ENCODE peak calls at places on chromosomes 11 and 22, in nine cellular contexts. One of them, this sample, is unnamed.
A peak's percentile ranks its signal among the peaks of the same experiment; 100 is the strongest.

GRCh38 chr11:69915501-69916250 is 96.5 kb upstream of the FGF3 start:
- DNase-seq in midbrain: peak; percentile 3
- DNase-seq in stimulated activated CD4-positive, alpha-beta T cell treated with anti-CD3 and anti-CD28 coated beads, Interleukin-2, amount 100 ng/mL, for 48 hours: peak; percentile 58
- DNase-seq in cardiac muscle cell: peak; percentile 89
- DNase-seq in astrocyte of the spinal cord: peak; percentile 71
- DNase-seq in dermis microvascular lymphatic vessel endothelial cell: peak; percentile 69
- DNase-seq in HTR-8/SVneo: peak; percentile 83
- DNase-seq in RCC 7860: no peak
- DNase-seq in heart right ventricle: peak; percentile 85
- DNase-seq in this sample: no peak

GRCh38 chr11:7514099-7514725 is 413 bp downstream of the PPFIBP2 start:
- DNase-seq in RCC 7860: no peak
- DNase-seq in stimulated activated CD4-positive, alpha-beta T cell treated with anti-CD3 and anti-CD28 coated beads, Interleukin-2, amount 100 ng/mL, for 48 hours: no peak
- DNase-seq in dermis microvascular lymphatic vessel endothelial cell: no peak
- DNase-seq in cardiac muscle cell: peak; percentile 18
- DNase-seq in midbrain: peak; percentile 38
- DNase-seq in astrocyte of the spinal cord: no peak
- DNase-seq in heart right ventricle: no peak
- DNase-seq in HTR-8/SVneo: peak; percentile 11
- DNase-seq in this sample: no peak

GRCh38 chr11:104339383-104339831 is 175.5 kb upstream of the PDGFD start:
- DNase-seq in stimulated activated CD4-positive, alpha-beta T cell treated with anti-CD3 and anti-CD28 coated beads, Interleukin-2, amount 100 ng/mL, for 48 hours: no peak
- DNase-seq in heart right ventricle: no peak
- DNase-seq in RCC 7860: no peak
- DNase-seq in HTR-8/SVneo: no peak
- DNase-seq in midbrain: no peak
- DNase-seq in astrocyte of the spinal cord: no peak
- DNase-seq in cardiac muscle cell: no peak
- DNase-seq in dermis microvascular lymphatic vessel endothelial cell: no peak
- DNase-seq in this sample: no peak

GRCh38 chr11:84408946-84409411 is 1122.8 kb upstream of the CCDC90B start:
- DNase-seq in dermis microvascular lymphatic vessel endothelial cell: no peak
- DNase-seq in heart right ventricle: no peak
- DNase-seq in astrocyte of the spinal cord: peak; percentile 17
- DNase-seq in HTR-8/SVneo: no peak
- DNase-seq in stimulated activated CD4-positive, alpha-beta T cell treated with anti-CD3 and anti-CD28 coated beads, Interleukin-2, amount 100 ng/mL, for 48 hours: no peak
- DNase-seq in midbrain: no peak
- DNase-seq in RCC 7860: no peak
- DNase-seq in cardiac muscle cell: no peak
- DNase-seq in this sample: peak; percentile 32

GRCh38 chr11:36360318-36360717 is 64.2 kb downstream of the PRR5L start:
- DNase-seq in HTR-8/SVneo: no peak
- DNase-seq in midbrain: no peak
- DNase-seq in heart right ventricle: no peak
- DNase-seq in dermis microvascular lymphatic vessel endothelial cell: no peak
- DNase-seq in astrocyte of the spinal cord: no peak
- DNase-seq in cardiac muscle cell: no peak
- DNase-seq in stimulated activated CD4-positive, alpha-beta T cell treated with anti-CD3 and anti-CD28 coated beads, Interleukin-2, amount 100 ng/mL, for 48 hours: no peak
- DNase-seq in RCC 7860: no peak
- DNase-seq in this sample: no peak

GRCh38 chr22:45582955-45583320 is 80.3 kb downstream of the FBLN1 start:
- DNase-seq in heart right ventricle: no peak
- DNase-seq in dermis microvascular lymphatic vessel endothelial cell: no peak
- DNase-seq in astrocyte of the spinal cord: no peak
- DNase-seq in RCC 7860: no peak
- DNase-seq in HTR-8/SVneo: no peak
- DNase-seq in midbrain: no peak
- DNase-seq in cardiac muscle cell: no peak
- DNase-seq in stimulated activated CD4-positive, alpha-beta T cell treated with anti-CD3 and anti-CD28 coated beads, Interleukin-2, amount 100 ng/mL, for 48 hours: no peak
- DNase-seq in this sample: no peak

GRCh38 chr11:95050595-95051202 is 1.5 kb downstream of the KDM4F start:
- DNase-seq in dermis microvascular lymphatic vessel endothelial cell: no peak
- DNase-seq in astrocyte of the spinal cord: no peak
- DNase-seq in RCC 7860: no peak
- DNase-seq in stimulated activated CD4-positive, alpha-beta T cell treated with anti-CD3 and anti-CD28 coated beads, Interleukin-2, amount 100 ng/mL, for 48 hours: no peak
- DNase-seq in heart right ventricle: no peak
- DNase-seq in HTR-8/SVneo: no peak
- DNase-seq in midbrain: no peak
- DNase-seq in cardiac muscle cell: no peak
- DNase-seq in this sample: no peak

GRCh38 chr11:57251491-57252104 is 14.5 kb upstream of the APLNR start:
- DNase-seq in astrocyte of the spinal cord: peak; percentile 16
- DNase-seq in RCC 7860: no peak
- DNase-seq in dermis microvascular lymphatic vessel endothelial cell: peak; percentile 61
- DNase-seq in cardiac muscle cell: peak; percentile 15
- DNase-seq in stimulated activated CD4-positive, alpha-beta T cell treated with anti-CD3 and anti-CD28 coated beads, Interleukin-2, amount 100 ng/mL, for 48 hours: no peak
- DNase-seq in midbrain: no peak
- DNase-seq in HTR-8/SVneo: no peak
- DNase-seq in heart right ventricle: peak; percentile 32
- DNase-seq in this sample: no peak

GRCh38 chr22:27207907-27208306 is 550.5 kb downstream of the MIAT start:
- DNase-seq in RCC 7860: peak; percentile 64
- DNase-seq in heart right ventricle: no peak
- DNase-seq in HTR-8/SVneo: no peak
- DNase-seq in cardiac muscle cell: no peak
- DNase-seq in dermis microvascular lymphatic vessel endothelial cell: peak; percentile 9
- DNase-seq in midbrain: no peak
- DNase-seq in astrocyte of the spinal cord: peak; percentile 82
- DNase-seq in stimulated activated CD4-positive, alpha-beta T cell treated with anti-CD3 and anti-CD28 coated beads, Interleukin-2, amount 100 ng/mL, for 48 hours: no peak
- DNase-seq in this sample: peak; percentile 24

GRCh38 chr22:29151316-29151715 is 54.4 kb upstream of the EMID1 start:
- DNase-seq in dermis microvascular lymphatic vessel endothelial cell: no peak
- DNase-seq in HTR-8/SVneo: no peak
- DNase-seq in midbrain: no peak
- DNase-seq in cardiac muscle cell: no peak
- DNase-seq in RCC 7860: no peak
- DNase-seq in astrocyte of the spinal cord: no peak
- DNase-seq in stimulated activated CD4-positive, alpha-beta T cell treated with anti-CD3 and anti-CD28 coated beads, Interleukin-2, amount 100 ng/mL, for 48 hours: no peak
- DNase-seq in heart right ventricle: no peak
- DNase-seq in this sample: no peak

GRCh38 chr11:24155792-24156191 is 341.1 kb upstream of the LUZP2 start:
- DNase-seq in astrocyte of the spinal cord: no peak
- DNase-seq in midbrain: no peak
- DNase-seq in heart right ventricle: no peak
- DNase-seq in HTR-8/SVneo: no peak
- DNase-seq in dermis microvascular lymphatic vessel endothelial cell: no peak
- DNase-seq in stimulated activated CD4-positive, alpha-beta T cell treated with anti-CD3 and anti-CD28 coated beads, Interleukin-2, amount 100 ng/mL, for 48 hours: no peak
- DNase-seq in RCC 7860: no peak
- DNase-seq in cardiac muscle cell: no peak
- DNase-seq in this sample: no peak

GRCh38 chr11:44006882-44007495 is 40.8 kb upstream of the ACCSL start:
- DNase-seq in dermis microvascular lymphatic vessel endothelial cell: no peak
- DNase-seq in RCC 7860: no peak
- DNase-seq in HTR-8/SVneo: no peak
- DNase-seq in stimulated activated CD4-positive, alpha-beta T cell treated with anti-CD3 and anti-CD28 coated beads, Interleukin-2, amount 100 ng/mL, for 48 hours: no peak
- DNase-seq in midbrain: no peak
- DNase-seq in cardiac muscle cell: peak; percentile 49
- DNase-seq in astrocyte of the spinal cord: no peak
- DNase-seq in heart right ventricle: no peak
- DNase-seq in this sample: no peak

GRCh38 chr22:45580703-45581381 is 78.2 kb downstream of the FBLN1 start:
- DNase-seq in HTR-8/SVneo: no peak
- DNase-seq in midbrain: no peak
- DNase-seq in RCC 7860: no peak
- DNase-seq in stimulated activated CD4-positive, alpha-beta T cell treated with anti-CD3 and anti-CD28 coated beads, Interleukin-2, amount 100 ng/mL, for 48 hours: no peak
- DNase-seq in astrocyte of the spinal cord: no peak
- DNase-seq in dermis microvascular lymphatic vessel endothelial cell: no peak
- DNase-seq in heart right ventricle: no peak
- DNase-seq in cardiac muscle cell: peak; percentile 7
- DNase-seq in this sample: no peak

GRCh38 chr11:121310908-121311307 is 18.3 kb downstream of the SC5D start:
- DNase-seq in dermis microvascular lymphatic vessel endothelial cell: no peak
- DNase-seq in astrocyte of the spinal cord: no peak
- DNase-seq in heart right ventricle: no peak
- DNase-seq in cardiac muscle cell: no peak
- DNase-seq in HTR-8/SVneo: no peak
- DNase-seq in RCC 7860: peak; percentile 27
- DNase-seq in stimulated activated CD4-positive, alpha-beta T cell treated with anti-CD3 and anti-CD28 coated beads, Interleukin-2, amount 100 ng/mL, for 48 hours: no peak
- DNase-seq in midbrain: no peak
- DNase-seq in this sample: no peak

GRCh38 chr11:110992481-110992880 is 253.0 kb upstream of the POU2AF2 start:
- DNase-seq in cardiac muscle cell: no peak
- DNase-seq in astrocyte of the spinal cord: no peak
- DNase-seq in HTR-8/SVneo: no peak
- DNase-seq in stimulated activated CD4-positive, alpha-beta T cell treated with anti-CD3 and anti-CD28 coated beads, Interleukin-2, amount 100 ng/mL, for 48 hours: no peak
- DNase-seq in heart right ventricle: no peak
- DNase-seq in RCC 7860: no peak
- DNase-seq in dermis microvascular lymphatic vessel endothelial cell: no peak
- DNase-seq in midbrain: no peak
- DNase-seq in this sample: no peak

GRCh38 chr11:72828081-72828567 is 13.9 kb downstream of the ATG16L2 start:
- DNase-seq in RCC 7860: no peak
- DNase-seq in heart right ventricle: no peak
- DNase-seq in stimulated activated CD4-positive, alpha-beta T cell treated with anti-CD3 and anti-CD28 coated beads, Interleukin-2, amount 100 ng/mL, for 48 hours: no peak
- DNase-seq in dermis microvascular lymphatic vessel endothelial cell: peak; percentile 52
- DNase-seq in cardiac muscle cell: no peak
- DNase-seq in astrocyte of the spinal cord: peak; percentile 35
- DNase-seq in HTR-8/SVneo: no peak
- DNase-seq in midbrain: no peak
- DNase-seq in this sample: no peak

GRCh38 chr22:22897947-22898346 is 10.3 kb downstream of the IGLL5 start:
- DNase-seq in midbrain: no peak
- DNase-seq in heart right ventricle: no peak
- DNase-seq in cardiac muscle cell: no peak
- DNase-seq in astrocyte of the spinal cord: no peak
- DNase-seq in HTR-8/SVneo: no peak
- DNase-seq in RCC 7860: no peak
- DNase-seq in stimulated activated CD4-positive, alpha-beta T cell treated with anti-CD3 and anti-CD28 coated beads, Interleukin-2, amount 100 ng/mL, for 48 hours: no peak
- DNase-seq in dermis microvascular lymphatic vessel endothelial cell: no peak
- DNase-seq in this sample: no peak

GRCh38 chr11:2196970-2197770 is 25.6 kb upstream of the TH start:
- DNase-seq in dermis microvascular lymphatic vessel endothelial cell: peak; percentile 65
- DNase-seq in heart right ventricle: peak; percentile 76
- DNase-seq in midbrain: peak; percentile 23
- DNase-seq in astrocyte of the spinal cord: peak; percentile 56
- DNase-seq in stimulated activated CD4-positive, alpha-beta T cell treated with anti-CD3 and anti-CD28 coated beads, Interleukin-2, amount 100 ng/mL, for 48 hours: peak; percentile 63
- DNase-seq in cardiac muscle cell: peak; percentile 90
- DNase-seq in HTR-8/SVneo: peak; percentile 85
- DNase-seq in RCC 7860: peak; percentile 22
- DNase-seq in this sample: no peak

GRCh38 chr11:14905104-14906033 is 13.3 kb upstream of the CYP2R1 start:
- DNase-seq in heart right ventricle: peak; percentile 43
- DNase-seq in midbrain: no peak
- DNase-seq in stimulated activated CD4-positive, alpha-beta T cell treated with anti-CD3 and anti-CD28 coated beads, Interleukin-2, amount 100 ng/mL, for 48 hours: peak; percentile 68
- DNase-seq in astrocyte of the spinal cord: peak; percentile 44
- DNase-seq in RCC 7860: no peak
- DNase-seq in HTR-8/SVneo: no peak
- DNase-seq in cardiac muscle cell: peak; percentile 38
- DNase-seq in dermis microvascular lymphatic vessel endothelial cell: peak; percentile 35
- DNase-seq in this sample: no peak

GRCh38 chr22:49760630-49761571 is 66.8 kb downstream of the BRD1 start:
- DNase-seq in stimulated activated CD4-positive, alpha-beta T cell treated with anti-CD3 and anti-CD28 coated beads, Interleukin-2, amount 100 ng/mL, for 48 hours: no peak
- DNase-seq in heart right ventricle: no peak
- DNase-seq in astrocyte of the spinal cord: no peak
- DNase-seq in cardiac muscle cell: no peak
- DNase-seq in HTR-8/SVneo: no peak
- DNase-seq in RCC 7860: no peak
- DNase-seq in dermis microvascular lymphatic vessel endothelial cell: no peak
- DNase-seq in midbrain: no peak
- DNase-seq in this sample: no peak

GRCh38 chr22:36117053-36117554 is 43.5 kb downstream of the APOL3 start:
- DNase-seq in HTR-8/SVneo: no peak
- DNase-seq in heart right ventricle: no peak
- DNase-seq in dermis microvascular lymphatic vessel endothelial cell: no peak
- DNase-seq in cardiac muscle cell: peak; percentile 47
- DNase-seq in RCC 7860: no peak
- DNase-seq in midbrain: no peak
- DNase-seq in astrocyte of the spinal cord: no peak
- DNase-seq in stimulated activated CD4-positive, alpha-beta T cell treated with anti-CD3 and anti-CD28 coated beads, Interleukin-2, amount 100 ng/mL, for 48 hours: no peak
- DNase-seq in this sample: no peak

GRCh38 chr11:68127791-68128681 is 6.8 kb upstream of the CHKA start:
- DNase-seq in astrocyte of the spinal cord: peak; percentile 83
- DNase-seq in stimulated activated CD4-positive, alpha-beta T cell treated with anti-CD3 and anti-CD28 coated beads, Interleukin-2, amount 100 ng/mL, for 48 hours: no peak
- DNase-seq in RCC 7860: no peak
- DNase-seq in dermis microvascular lymphatic vessel endothelial cell: peak; percentile 71
- DNase-seq in midbrain: peak; percentile 77
- DNase-seq in HTR-8/SVneo: no peak
- DNase-seq in heart right ventricle: peak; percentile 70
- DNase-seq in cardiac muscle cell: peak; percentile 95
- DNase-seq in this sample: no peak

GRCh38 chr22:42990131-42990838 is 24.7 kb downstream of the PACSIN2 start:
- DNase-seq in astrocyte of the spinal cord: peak; percentile 85
- DNase-seq in dermis microvascular lymphatic vessel endothelial cell: peak; percentile 76
- DNase-seq in cardiac muscle cell: no peak
- DNase-seq in HTR-8/SVneo: peak; percentile 74
- DNase-seq in heart right ventricle: no peak
- DNase-seq in RCC 7860: peak; percentile 82
- DNase-seq in midbrain: no peak
- DNase-seq in stimulated activated CD4-positive, alpha-beta T cell treated with anti-CD3 and anti-CD28 coated beads, Interleukin-2, amount 100 ng/mL, for 48 hours: no peak
- DNase-seq in this sample: peak; percentile 80

GRCh38 chr11:44632466-44633123 is 67.1 kb downstream of the CD82 start:
- DNase-seq in dermis microvascular lymphatic vessel endothelial cell: peak; percentile 68
- DNase-seq in astrocyte of the spinal cord: no peak
- DNase-seq in midbrain: peak; percentile 14
- DNase-seq in cardiac muscle cell: peak; percentile 53
- DNase-seq in RCC 7860: no peak
- DNase-seq in stimulated activated CD4-positive, alpha-beta T cell treated with anti-CD3 and anti-CD28 coated beads, Interleukin-2, amount 100 ng/mL, for 48 hours: no peak
- DNase-seq in HTR-8/SVneo: no peak
- DNase-seq in heart right ventricle: peak; percentile 51
- DNase-seq in this sample: no peak

GRCh38 chr11:86625981-86626380 is 46.4 kb downstream of the ME3 start:
- DNase-seq in dermis microvascular lymphatic vessel endothelial cell: no peak
- DNase-seq in astrocyte of the spinal cord: no peak
- DNase-seq in heart right ventricle: no peak
- DNase-seq in midbrain: no peak
- DNase-seq in HTR-8/SVneo: no peak
- DNase-seq in stimulated activated CD4-positive, alpha-beta T cell treated with anti-CD3 and anti-CD28 coated beads, Interleukin-2, amount 100 ng/mL, for 48 hours: no peak
- DNase-seq in cardiac muscle cell: no peak
- DNase-seq in RCC 7860: no peak
- DNase-seq in this sample: no peak

GRCh38 chr22:31229402-31230140 is 17.5 kb downstream of the LIMK2 start:
- DNase-seq in midbrain: no peak
- DNase-seq in astrocyte of the spinal cord: peak; percentile 59
- DNase-seq in HTR-8/SVneo: no peak
- DNase-seq in cardiac muscle cell: no peak
- DNase-seq in dermis microvascular lymphatic vessel endothelial cell: peak; percentile 81
- DNase-seq in heart right ventricle: no peak
- DNase-seq in RCC 7860: no peak
- DNase-seq in stimulated activated CD4-positive, alpha-beta T cell treated with anti-CD3 and anti-CD28 coated beads, Interleukin-2, amount 100 ng/mL, for 48 hours: no peak
- DNase-seq in this sample: no peak

GRCh38 chr11:18768472-18768901 is 23.1 kb downstream of the PTPN5 start:
- DNase-seq in heart right ventricle: no peak
- DNase-seq in stimulated activated CD4-positive, alpha-beta T cell treated with anti-CD3 and anti-CD28 coated beads, Interleukin-2, amount 100 ng/mL, for 48 hours: no peak
- DNase-seq in RCC 7860: no peak
- DNase-seq in HTR-8/SVneo: no peak
- DNase-seq in dermis microvascular lymphatic vessel endothelial cell: no peak
- DNase-seq in midbrain: no peak
- DNase-seq in astrocyte of the spinal cord: no peak
- DNase-seq in cardiac muscle cell: no peak
- DNase-seq in this sample: no peak

GRCh38 chr11:2139118-2139490 is at the start of gene IGF2:
- DNase-seq in cardiac muscle cell: peak; percentile 55
- DNase-seq in midbrain: no peak
- DNase-seq in stimulated activated CD4-positive, alpha-beta T cell treated with anti-CD3 and anti-CD28 coated beads, Interleukin-2, amount 100 ng/mL, for 48 hours: no peak
- DNase-seq in astrocyte of the spinal cord: no peak
- DNase-seq in dermis microvascular lymphatic vessel endothelial cell: peak; percentile 25
- DNase-seq in heart right ventricle: peak; percentile 41
- DNase-seq in RCC 7860: no peak
- DNase-seq in HTR-8/SVneo: no peak
- DNase-seq in this sample: no peak

GRCh38 chr11:119791701-119792151 is 62.7 kb upstream of the NECTIN1 start:
- DNase-seq in cardiac muscle cell: no peak
- DNase-seq in heart right ventricle: no peak
- DNase-seq in RCC 7860: no peak
- DNase-seq in stimulated activated CD4-positive, alpha-beta T cell treated with anti-CD3 and anti-CD28 coated beads, Interleukin-2, amount 100 ng/mL, for 48 hours: no peak
- DNase-seq in midbrain: no peak
- DNase-seq in dermis microvascular lymphatic vessel endothelial cell: no peak
- DNase-seq in astrocyte of the spinal cord: peak; percentile 85
- DNase-seq in HTR-8/SVneo: no peak
- DNase-seq in this sample: peak; percentile 24

GRCh38 chr11:77647906-77648305 is 10.3 kb upstream of the CLNS1A start:
- DNase-seq in astrocyte of the spinal cord: no peak
- DNase-seq in HTR-8/SVneo: no peak
- DNase-seq in stimulated activated CD4-positive, alpha-beta T cell treated with anti-CD3 and anti-CD28 coated beads, Interleukin-2, amount 100 ng/mL, for 48 hours: no peak
- DNase-seq in midbrain: no peak
- DNase-seq in RCC 7860: no peak
- DNase-seq in heart right ventricle: no peak
- DNase-seq in dermis microvascular lymphatic vessel endothelial cell: no peak
- DNase-seq in cardiac muscle cell: no peak
- DNase-seq in this sample: no peak

GRCh38 chr11:70815485-70815832 is 417.1 kb downstream of the CTTN start:
- DNase-seq in midbrain: no peak
- DNase-seq in astrocyte of the spinal cord: no peak
- DNase-seq in RCC 7860: no peak
- DNase-seq in HTR-8/SVneo: no peak
- DNase-seq in dermis microvascular lymphatic vessel endothelial cell: no peak
- DNase-seq in stimulated activated CD4-positive, alpha-beta T cell treated with anti-CD3 and anti-CD28 coated beads, Interleukin-2, amount 100 ng/mL, for 48 hours: no peak
- DNase-seq in heart right ventricle: no peak
- DNase-seq in cardiac muscle cell: no peak
- DNase-seq in this sample: no peak

This sample was measured in AG09309.